ENCODE peak calls at places on chromosome 6, in ten cellular contexts. D is GM20000, T is Calu3, Q is vagina, C is transverse colon, O is AG09319, G is endothelial cell, J is cardiac muscle cell, S is omental fat pad, X is HFFc6. E is an unnamed sample.

GRCh38 chr6:87722831-87723726 is 21.0 kb upstream of the AKIRIN2 start:
- DNase-seq in D (no peak), T (peak; percentile 58), Q (no peak), C (peak; percentile 41), O (peak; percentile 93), G (no peak), J (peak; percentile 95), S (no peak), X (peak; percentile 97), E (no peak)

GRCh38 chr6:87714093-87714809 is 12.2 kb upstream of the AKIRIN2 start:
- DNase-seq in D (no peak), T (no peak), Q (no peak), C (no peak), O (no peak), G (no peak), J (peak; percentile 68), S (no peak), X (peak; percentile 74), E (no peak)

GRCh38 chr6:134863763-134864510 is 86.0 kb downstream of the ALDH8A1 start:
- DNase-seq in D (no peak), T (no peak), Q (no peak), C (no peak), O (no peak), G (no peak), J (no peak), S (no peak), X (no peak), E (no peak)

GRCh38 chr6:112233864-112234263 is 20.5 kb downstream of the LAMA4 start:
- DNase-seq in D (no peak), T (no peak), Q (no peak), C (no peak), O (no peak), G (no peak), J (peak; percentile 85), S (no peak), X (peak; percentile 40), E (no peak)

GRCh38 chr6:32970413-32971244 is 2.2 kb downstream of the BRD2 start:
- DNase-seq in D (peak; percentile 78), T (peak; percentile 93), Q (no peak), C (peak; percentile 90), O (peak; percentile 90), G (peak; percentile 84), J (peak; percentile 97), S (peak; percentile 65), X (peak; percentile 78), E (peak; percentile 86)

GRCh38 chr6:129478379-129478778 is 231.6 kb downstream of the ARHGAP18 start:
- DNase-seq in D (no peak), T (no peak), Q (no peak), C (no peak), O (no peak), G (no peak), J (no peak), S (no peak), X (no peak), E (no peak)

GRCh38 chr6:38164671-38165108 is 345.2 kb downstream of the ZFAND3 start:
- DNase-seq in D (no peak), T (no peak), Q (no peak), C (no peak), O (no peak), G (no peak), J (no peak), S (no peak), X (no peak), E (no peak)

GRCh38 chr6:142014515-142014914 is 118.2 kb upstream of the GJE1 start:
- DNase-seq in D (no peak), T (peak; percentile 32), Q (no peak), C (no peak), O (peak; percentile 49), G (peak; percentile 15), J (peak; percentile 75), S (no peak), X (peak; percentile 94), E (no peak)

GRCh38 chr6:95352064-95352463 is 225.3 kb upstream of the MANEA start:
- DNase-seq in D (no peak), T (no peak), Q (no peak), C (no peak), O (no peak), G (no peak), J (no peak), S (no peak), X (no peak), E (no peak)
- TF ChIP-seq CTCF in D (no peak), T (no peak), Q (no peak), C (no peak), O (no peak), G (no peak), J (no peak), S (no peak), X (no peak), E (peak; percentile 49)

DNA sequence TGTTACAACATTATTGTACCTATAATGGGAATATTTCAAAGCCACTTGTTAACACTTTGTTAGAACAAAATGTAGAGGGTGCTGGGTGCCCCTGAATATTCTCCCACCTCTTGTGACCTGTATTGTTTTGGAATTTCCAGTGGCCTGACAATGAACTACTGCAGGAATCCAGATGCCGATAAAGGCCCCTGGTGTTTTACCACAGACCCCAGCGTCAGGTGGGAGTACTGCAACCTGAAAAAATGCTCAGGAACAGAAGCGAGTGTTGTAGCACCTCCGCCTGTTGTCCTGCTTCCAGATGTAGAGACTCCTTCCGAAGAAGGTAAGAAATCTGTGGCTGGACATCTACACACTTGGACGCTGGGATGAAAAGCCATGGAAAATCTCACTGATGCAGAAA is 28.9 kb downstream of the PLG start:
- DNase-seq in D (no peak), T (peak; percentile 9), Q (no peak), C (no peak), O (no peak), G (peak; percentile 52), J (no peak), S (no peak), X (no peak), E (no peak)
- TF ChIP-seq CTCF in D (no peak), T (peak; percentile 25), Q (no peak), C (no peak), O (no peak), G (peak; percentile 53), J (peak; percentile 9), S (no peak), X (peak; percentile 35), E (peak; percentile 65)

GRCh38 chr6:36809933-36810844 is 29.1 kb downstream of the CPNE5 start:
- DNase-seq in D (no peak), T (no peak), Q (no peak), C (no peak), O (no peak), G (no peak), J (no peak), S (no peak), X (no peak), E (no peak)
- TF ChIP-seq CTCF in D (no peak), T (no peak), Q (no peak), C (no peak), O (no peak), G (no peak), J (peak; percentile 16), S (no peak), X (no peak), E (no peak)

GRCh38 chr6:17156112-17156921 is 54.5 kb downstream of the STMND1 start:
- DNase-seq in D (peak; percentile 63), T (peak; percentile 64), Q (no peak), C (peak; percentile 76), O (peak; percentile 77), G (peak; percentile 71), J (peak; percentile 90), S (peak; percentile 89), X (peak; percentile 70), E (no peak)

GRCh38 chr6:17159240-17159639 is 57.4 kb downstream of the STMND1 start:
- DNase-seq in D (no peak), T (peak; percentile 17), Q (no peak), C (peak; percentile 47), O (no peak), G (no peak), J (no peak), S (no peak), X (no peak), E (no peak)

GRCh38 chr6:17152703-17153102 is 50.9 kb downstream of the STMND1 start:
- DNase-seq in D (no peak), T (no peak), Q (no peak), C (no peak), O (no peak), G (no peak), J (no peak), S (no peak), X (no peak), E (no peak)

GRCh38 chr6:17157617-17158016 is 55.8 kb downstream of the STMND1 start:
- DNase-seq in D (no peak), T (no peak), Q (no peak), C (no peak), O (no peak), G (no peak), J (no peak), S (no peak), X (no peak), E (no peak)

GRCh38 chr6:17156966-17157365 is 55.1 kb downstream of the STMND1 start:
- DNase-seq in D (no peak), T (no peak), Q (no peak), C (no peak), O (no peak), G (no peak), J (no peak), S (no peak), X (no peak), E (no peak)
- TF ChIP-seq CTCF in D (no peak), T (no peak), Q (no peak), C (no peak), O (no peak), G (no peak), J (no peak), S (no peak), X (no peak), E (no peak)

GRCh38 chr6:107402533-107402932 is 56.8 kb downstream of the PDSS2 start:
- DNase-seq in D (no peak), T (no peak), Q (no peak), C (no peak), O (no peak), G (no peak), J (no peak), S (no peak), X (no peak), E (no peak)
- TF ChIP-seq CTCF in D (no peak), T (no peak), Q (no peak), C (no peak), O (no peak), G (no peak), J (no peak), S (no peak), X (no peak), E (no peak)

DNA sequence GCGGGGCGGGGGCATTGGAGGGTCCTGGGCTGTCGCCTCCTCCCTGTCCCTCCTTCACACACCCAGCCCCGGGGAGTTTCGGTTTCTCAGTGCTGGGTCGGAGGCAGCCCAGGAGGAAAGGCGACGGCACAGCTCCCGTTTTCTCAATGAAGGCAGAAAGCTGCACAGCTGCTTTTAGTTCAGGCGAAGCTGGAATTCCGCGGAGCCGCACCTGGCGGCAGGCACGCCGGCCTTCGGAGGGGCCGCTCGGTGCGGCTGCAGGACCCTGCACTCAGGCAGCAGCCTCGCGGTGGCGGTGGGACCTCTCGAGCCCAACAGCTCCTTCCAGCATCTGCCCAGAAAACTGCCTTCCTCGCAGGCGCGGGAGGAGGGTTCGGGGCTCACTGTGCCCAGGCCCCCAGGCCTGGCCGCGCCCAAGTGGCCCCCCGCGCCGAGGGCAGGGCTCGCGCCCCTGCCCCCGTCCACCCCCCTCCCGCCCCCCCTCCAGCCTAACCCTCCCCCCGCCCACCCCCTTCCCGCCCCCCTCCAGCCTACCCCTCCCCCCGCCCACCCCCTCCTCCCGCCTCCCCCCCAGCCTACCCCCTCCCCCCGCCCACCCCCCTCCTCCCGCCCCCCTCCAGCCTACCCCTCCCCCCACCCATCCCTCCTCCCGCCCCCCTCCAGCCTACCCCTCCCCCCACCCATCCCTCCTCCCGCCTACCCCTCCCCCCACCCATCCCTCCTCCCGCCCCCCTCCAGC is 4.8 kb downstream of the FOXQ1 start:
- DNase-seq in D (peak; percentile 42), T (peak; percentile 51), Q (no peak), C (no peak), O (no peak), G (peak; percentile 48), J (no peak), S (no peak), X (peak; percentile 29), E (no peak)
- TF ChIP-seq CTCF in D (no peak), T (no peak), Q (no peak), C (no peak), O (peak; percentile 5), G (no peak), J (no peak), S (no peak), X (no peak), E (peak; percentile 18)